ENCODE peak calls at places on chromosome 5, in nine cellular contexts. L is ovary, D is GM12878, A is A549, Z is tibial nerve, X is suprapubic skin, G is SK-N-SH, T is stomach, Y is esophagus muscularis mucosa. B is an unnamed sample.

GRCh38 chr5:87899109-87900100 is 369.2 kb downstream of the TMEM161B start:
- DNase-seq in Y (no peak), A (no peak), L (no peak), T (no peak), G (no peak), X (no peak), Z (peak), D (peak), B (no peak)

GRCh38 chr5:122295138-122295537 is 16.9 kb upstream of the SNCAIP start:
- DNase-seq in D (no peak), A (no peak), X (no peak), G (peak), T (no peak), L (no peak), Z (no peak), Y (no peak), B (no peak)

GRCh38 chr5:78287833-78288232 is 6.7 kb downstream of the AP3B1 start:
- DNase-seq in A (peak), Y (no peak), X (no peak), D (no peak), G (no peak), T (no peak), L (no peak), Z (peak), B (no peak)

GRCh38 chr5:129094924-129095797 is 612 bp downstream of the ISOC1 start:
- DNase-seq in G (peak), Y (peak), L (peak), D (peak), A (peak), Z (peak), T (peak), X (peak), B (peak)

GRCh38 chr5:8730194-8730593 is 815.7 kb downstream of the SEMA5A start:
- DNase-seq in A (no peak), G (no peak), D (no peak), Z (no peak), Y (no peak), L (no peak), X (no peak), T (no peak), B (no peak)

GRCh38 chr5:119269061-119269579 is 86.7 kb upstream of the TNFAIP8 start:
- DNase-seq in Y (no peak), G (peak), T (peak), D (no peak), Z (peak), A (no peak), X (no peak), L (peak), B (peak)

GRCh38 chr5:168001311-168001710 is 290.1 kb upstream of the WWC1 start:
- DNase-seq in Y (no peak), T (no peak), G (no peak), A (no peak), D (no peak), L (no peak), X (no peak), Z (no peak), B (no peak)

GRCh38 chr5:119470851-119471451 is 18.7 kb downstream of the HSD17B4 start:
- DNase-seq in Z (no peak), Y (no peak), A (no peak), X (no peak), G (no peak), L (no peak), D (no peak), T (no peak), B (no peak)

GRCh38 chr5:166992874-166993722 is 1298.3 kb upstream of the WWC1 start:
- DNase-seq in D (no peak), Z (peak), X (no peak), L (no peak), Y (no peak), T (no peak), A (no peak), G (no peak), B (no peak)

GRCh38 chr5:124343021-124343420 is 403.4 kb downstream of the ZNF608 start:
- DNase-seq in T (no peak), D (no peak), Z (no peak), G (no peak), X (no peak), Y (no peak), L (no peak), A (no peak), B (no peak)

GRCh38 chr5:150486402-150487198 is 21.3 kb upstream of the NDST1 start:
- DNase-seq in A (peak), Z (peak), G (peak), D (no peak), Y (no peak), L (peak), T (peak), X (no peak), B (peak)

GRCh38 chr5:73312146-73312871 is 136.3 kb downstream of the FOXD1 start:
- DNase-seq in Z (peak), L (no peak), X (no peak), A (no peak), G (no peak), Y (no peak), T (no peak), D (no peak), B (peak)

GRCh38 chr5:150438873-150439546 is 10.5 kb downstream of the RPS14 start:
- DNase-seq in Y (no peak), L (no peak), T (no peak), G (peak), X (no peak), A (peak), D (no peak), Z (no peak), B (no peak)

GRCh38 chr5:1323803-1324173 is 21.1 kb downstream of the CLPTM1L start:
- DNase-seq in L (no peak), T (no peak), X (no peak), D (no peak), Z (no peak), Y (no peak), G (no peak), A (no peak), B (no peak)

GRCh38 chr5:1324301-1324700 is 20.6 kb downstream of the CLPTM1L start:
- DNase-seq in L (no peak), T (no peak), Y (no peak), G (no peak), Z (no peak), A (no peak), D (no peak), X (peak), B (no peak)

GRCh38 chr5:1324719-1325190 is 20.1 kb downstream of the CLPTM1L start:
- DNase-seq in A (no peak), Z (no peak), L (no peak), D (no peak), G (no peak), Y (no peak), T (no peak), X (peak), B (no peak)

GRCh38 chr5:1325870-1326546 is 18.9 kb downstream of the CLPTM1L start:
- DNase-seq in G (no peak), A (no peak), L (no peak), Z (no peak), T (no peak), D (no peak), X (peak), Y (no peak), B (no peak)

GRCh38 chr5:1325191-1325741 is 19.6 kb downstream of the CLPTM1L start:
- DNase-seq in A (no peak), T (no peak), L (no peak), Z (no peak), G (no peak), Y (no peak), D (no peak), X (peak), B (no peak)
- TF ChIP-seq EP300 in A (no peak), T (no peak), L (no peak), Z (no peak), G (no peak), Y (no peak), D (no peak), X (no peak), B (no peak)

DNA sequence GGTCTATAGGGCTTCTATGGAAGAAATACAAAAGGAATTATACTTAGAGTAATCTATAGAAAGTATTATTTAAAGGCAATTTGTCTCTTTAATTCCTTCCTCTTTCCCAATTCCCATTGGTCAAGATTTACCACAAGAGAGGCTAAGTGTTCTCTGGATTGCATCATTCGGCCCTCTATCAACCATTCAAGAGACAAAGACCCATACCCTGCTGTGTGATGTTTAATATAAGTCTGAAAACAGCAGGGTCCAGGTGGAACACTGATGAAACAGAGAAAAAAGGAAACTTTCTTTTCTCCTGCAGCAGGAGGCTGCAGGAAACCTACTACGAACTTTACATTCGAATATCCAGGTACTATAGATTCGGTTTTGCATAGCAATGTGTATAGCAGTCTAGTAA is 323.4 kb downstream of the CHSY3 start:
- DNase-seq in A (no peak), L (no peak), Z (no peak), Y (no peak), G (no peak), T (no peak), X (no peak), D (no peak), B (no peak)
- H3K4me3 ChIP-seq in A (no peak), L (no peak), Z (no peak), Y (no peak), G (no peak), T (no peak), X (no peak), D (no peak), B (no peak)

GRCh38 chr5:135235002-135235401 is 164.0 kb downstream of the MACROH2A1 start:
- DNase-seq in A (no peak), Y (no peak), D (no peak), T (no peak), L (no peak), G (no peak), X (no peak), Z (no peak), B (no peak)

GRCh38 chr5:135232958-135233357 is 166.1 kb downstream of the MACROH2A1 start:
- DNase-seq in Z (no peak), A (no peak), T (no peak), Y (no peak), L (no peak), G (no peak), X (no peak), D (no peak), B (no peak)

GRCh38 chr5:135233477-135233876 is 165.6 kb downstream of the MACROH2A1 start:
- DNase-seq in L (no peak), D (no peak), Y (no peak), G (no peak), X (no peak), A (no peak), Z (no peak), T (no peak), B (no peak)

GRCh38 chr5:135235551-135236100 is 163.4 kb downstream of the MACROH2A1 start:
- DNase-seq in Y (no peak), G (no peak), X (peak), A (no peak), L (no peak), D (no peak), Z (no peak), T (no peak), B (no peak)

DNA sequence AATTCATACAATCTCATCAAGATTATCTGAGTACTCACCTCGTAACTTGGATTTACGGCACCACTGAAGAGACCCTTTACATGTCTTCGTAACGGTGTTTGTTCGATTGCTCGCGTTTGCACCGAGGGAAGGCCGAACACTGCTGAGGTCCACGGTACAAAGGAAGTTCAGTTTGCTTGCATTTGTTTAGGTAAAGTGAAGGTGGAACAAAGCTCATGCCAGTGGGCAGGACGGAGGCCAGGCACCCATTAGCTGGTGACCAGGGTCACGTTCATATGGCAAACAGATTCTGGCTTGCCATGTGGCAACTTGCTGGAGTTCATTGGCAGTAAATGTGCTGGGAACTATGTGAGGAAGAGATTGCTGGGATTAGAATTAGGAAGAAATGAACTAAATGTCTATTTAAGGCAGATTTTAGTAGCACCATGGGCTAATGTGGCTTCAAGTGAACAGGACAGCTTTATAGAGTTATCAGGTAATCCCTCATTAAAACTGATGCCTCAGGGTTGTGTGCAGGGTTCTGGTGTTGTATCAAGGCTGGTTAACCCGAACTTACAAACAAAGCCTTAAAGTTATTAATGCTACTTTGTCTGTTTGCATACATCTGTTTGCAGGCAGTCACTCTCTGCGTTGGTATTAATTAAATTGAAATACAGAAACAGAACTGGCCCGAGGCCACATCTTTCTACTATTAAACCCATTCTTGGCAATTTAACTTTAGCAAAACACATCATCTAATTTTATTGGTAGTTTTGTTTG is 164.6 kb downstream of the MACROH2A1 start:
- DNase-seq in T (peak), Z (no peak), X (peak), L (no peak), G (peak), D (no peak), A (no peak), Y (no peak), B (no peak)
- TF ChIP-seq EP300 in T (no peak), Z (no peak), X (no peak), L (no peak), G (no peak), D (no peak), A (no peak), Y (no peak), B (no peak)

DNA sequence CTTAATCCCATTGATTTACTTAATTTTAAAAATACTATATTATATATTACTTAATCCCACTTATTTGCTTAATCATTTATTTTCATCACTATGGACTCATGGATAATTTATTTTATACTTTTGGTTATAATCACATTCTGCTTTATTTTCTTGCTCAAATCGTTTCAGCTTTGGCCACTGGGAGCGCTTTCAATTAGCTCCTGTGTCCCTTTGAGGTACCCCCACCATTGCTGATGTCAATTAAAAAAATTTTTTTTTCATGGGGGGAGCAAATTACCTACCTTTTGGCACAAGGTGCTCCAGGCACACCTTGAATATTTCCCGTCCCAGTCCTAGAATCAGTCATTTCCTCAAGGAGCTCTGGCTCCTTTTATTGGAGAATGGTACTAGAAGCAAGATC is 1.4 kb upstream of the TRIO start:
- DNase-seq in L (no peak), A (no peak), D (no peak), G (no peak), X (no peak), Y (no peak), Z (no peak), T (no peak), B (no peak)
- H3K4me3 ChIP-seq in L (no peak), A (no peak), D (no peak), G (no peak), X (no peak), Y (no peak), Z (no peak), T (no peak), B (no peak)

DNA sequence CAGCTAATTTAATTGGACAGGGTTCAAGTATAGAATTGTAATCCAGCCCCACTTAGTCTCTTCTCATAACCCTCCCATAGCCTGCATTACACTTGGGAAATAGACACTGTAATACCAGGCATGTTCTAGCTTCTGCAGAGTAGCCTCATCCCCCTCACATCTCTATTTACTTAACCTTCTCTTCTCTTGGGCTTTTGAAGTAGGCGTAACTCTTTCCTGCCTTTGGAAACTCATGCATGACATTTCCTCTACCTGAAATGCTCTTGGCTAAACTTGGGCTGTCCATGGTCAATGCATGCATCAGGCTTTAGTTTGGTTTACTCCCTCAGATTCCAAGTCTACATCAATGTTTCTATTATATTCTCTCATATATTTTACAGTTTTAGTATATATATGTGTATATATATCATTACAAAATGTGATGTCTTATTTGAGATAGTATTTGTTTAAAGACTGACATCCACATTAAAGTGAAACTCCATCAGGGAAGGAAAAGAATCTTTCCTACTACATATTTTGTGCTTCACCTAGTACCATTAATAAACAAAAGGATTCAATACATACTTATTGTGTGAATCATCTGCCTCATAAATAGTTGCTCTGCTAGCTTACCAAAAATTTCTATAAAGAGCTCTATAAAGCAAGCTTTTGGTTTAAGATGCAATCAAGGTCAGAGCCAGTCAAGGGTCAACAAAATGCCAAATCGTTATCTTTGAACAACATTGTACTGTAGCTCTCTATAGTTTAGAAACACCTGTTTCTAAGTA is 1158.0 kb downstream of the MAT2B start:
- DNase-seq in D (no peak), Y (no peak), L (no peak), Z (no peak), A (no peak), T (no peak), G (no peak), X (no peak), B (no peak)
- TF ChIP-seq EP300 in D (no peak), Y (no peak), L (no peak), Z (no peak), A (no peak), T (no peak), G (no peak), X (no peak), B (no peak)

B was measured in transverse colon.